ENCODE peak calls at places on chromosomes 1 and 21, in seven cellular contexts. One of them, this sample, is unnamed.

GRCh38 chr1:191963781-191964455 is 194.3 kb upstream of the RGS18 start:
- DNase-seq in endodermal cell: no peak
- DNase-seq in ELR: peak; percentile 49
- DNase-seq in BJ: no peak
- DNase-seq in naive thymus-derived CD4-positive, alpha-beta T cell: no peak
- DNase-seq in activated naive CD4-positive, alpha-beta T cell treated with anti-CD3 and anti-CD28 coated beads, Interleukin-2, amount 50 U/mL, for 72 hours: no peak
- DNase-seq in endothelial cell: no peak
- DNase-seq in this sample: no peak

GRCh38 chr1:18542351-18542750 is 61.6 kb downstream of the KLHDC7A start:
- DNase-seq in endodermal cell: peak; percentile 59
- DNase-seq in ELR: no peak
- DNase-seq in BJ: no peak
- DNase-seq in naive thymus-derived CD4-positive, alpha-beta T cell: no peak
- DNase-seq in activated naive CD4-positive, alpha-beta T cell treated with anti-CD3 and anti-CD28 coated beads, Interleukin-2, amount 50 U/mL, for 72 hours: no peak
- DNase-seq in endothelial cell: no peak
- DNase-seq in this sample: peak; percentile 18

GRCh38 chr21:44892536-44893277 is 19.2 kb upstream of the PTTG1IP start:
- DNase-seq in endodermal cell: peak; percentile 88
- DNase-seq in ELR: peak; percentile 58
- DNase-seq in BJ: no peak
- DNase-seq in naive thymus-derived CD4-positive, alpha-beta T cell: peak; percentile 73
- DNase-seq in activated naive CD4-positive, alpha-beta T cell treated with anti-CD3 and anti-CD28 coated beads, Interleukin-2, amount 50 U/mL, for 72 hours: peak; percentile 83
- DNase-seq in endothelial cell: peak; percentile 80
- DNase-seq in this sample: peak; percentile 68

GRCh38 chr1:84719477-84720274 is 29.4 kb upstream of the SSX2IP start:
- DNase-seq in endodermal cell: no peak
- DNase-seq in ELR: no peak
- DNase-seq in BJ: peak; percentile 88
- DNase-seq in naive thymus-derived CD4-positive, alpha-beta T cell: no peak
- DNase-seq in activated naive CD4-positive, alpha-beta T cell treated with anti-CD3 and anti-CD28 coated beads, Interleukin-2, amount 50 U/mL, for 72 hours: no peak
- DNase-seq in endothelial cell: no peak
- DNase-seq in this sample: no peak

GRCh38 chr1:221363074-221363473 is 378.8 kb downstream of the DUSP10 start:
- DNase-seq in endodermal cell: no peak
- DNase-seq in ELR: peak; percentile 23
- DNase-seq in BJ: no peak
- DNase-seq in naive thymus-derived CD4-positive, alpha-beta T cell: no peak
- DNase-seq in activated naive CD4-positive, alpha-beta T cell treated with anti-CD3 and anti-CD28 coated beads, Interleukin-2, amount 50 U/mL, for 72 hours: no peak
- DNase-seq in endothelial cell: no peak
- DNase-seq in this sample: no peak

GRCh38 chr1:199815947-199816346 is 211.6 kb upstream of the NR5A2 start:
- DNase-seq in endodermal cell: no peak
- DNase-seq in ELR: no peak
- DNase-seq in BJ: no peak
- DNase-seq in naive thymus-derived CD4-positive, alpha-beta T cell: no peak
- DNase-seq in activated naive CD4-positive, alpha-beta T cell treated with anti-CD3 and anti-CD28 coated beads, Interleukin-2, amount 50 U/mL, for 72 hours: no peak
- DNase-seq in endothelial cell: no peak
- DNase-seq in this sample: no peak

GRCh38 chr1:111507411-111508201 is 4.2 kb upstream of the ADORA3 start:
- DNase-seq in endodermal cell: peak; percentile 93
- DNase-seq in ELR: peak; percentile 86
- DNase-seq in BJ: no peak
- DNase-seq in naive thymus-derived CD4-positive, alpha-beta T cell: peak; percentile 36
- DNase-seq in activated naive CD4-positive, alpha-beta T cell treated with anti-CD3 and anti-CD28 coated beads, Interleukin-2, amount 50 U/mL, for 72 hours: peak; percentile 46
- DNase-seq in endothelial cell: peak; percentile 73
- DNase-seq in this sample: peak; percentile 85

GRCh38 chr1:113835686-113836290 is 23.5 kb upstream of the RSBN1 start:
- DNase-seq in endodermal cell: no peak
- DNase-seq in ELR: peak; percentile 79
- DNase-seq in BJ: no peak
- DNase-seq in naive thymus-derived CD4-positive, alpha-beta T cell: peak; percentile 49
- DNase-seq in activated naive CD4-positive, alpha-beta T cell treated with anti-CD3 and anti-CD28 coated beads, Interleukin-2, amount 50 U/mL, for 72 hours: no peak
- DNase-seq in endothelial cell: no peak
- DNase-seq in this sample: peak; percentile 73

GRCh38 chr1:157739229-157739901 is 37.6 kb downstream of the FCRL2 start:
- DNase-seq in endodermal cell: peak; percentile 65
- DNase-seq in ELR: peak; percentile 11
- DNase-seq in BJ: no peak
- DNase-seq in naive thymus-derived CD4-positive, alpha-beta T cell: no peak
- DNase-seq in activated naive CD4-positive, alpha-beta T cell treated with anti-CD3 and anti-CD28 coated beads, Interleukin-2, amount 50 U/mL, for 72 hours: no peak
- DNase-seq in endothelial cell: no peak
- DNase-seq in this sample: no peak

GRCh38 chr1:1054099-1054700 is 19.9 kb downstream of the RNF223 start:
- DNase-seq in endodermal cell: no peak
- DNase-seq in ELR: no peak
- DNase-seq in BJ: no peak
- DNase-seq in naive thymus-derived CD4-positive, alpha-beta T cell: no peak
- DNase-seq in activated naive CD4-positive, alpha-beta T cell treated with anti-CD3 and anti-CD28 coated beads, Interleukin-2, amount 50 U/mL, for 72 hours: no peak
- DNase-seq in endothelial cell: no peak
- DNase-seq in this sample: no peak

GRCh38 chr21:37370152-37371040 is 3.8 kb downstream of the DYRK1A start:
- DNase-seq in endodermal cell: no peak
- DNase-seq in ELR: peak; percentile 81
- DNase-seq in BJ: no peak
- DNase-seq in naive thymus-derived CD4-positive, alpha-beta T cell: no peak
- DNase-seq in activated naive CD4-positive, alpha-beta T cell treated with anti-CD3 and anti-CD28 coated beads, Interleukin-2, amount 50 U/mL, for 72 hours: no peak
- DNase-seq in endothelial cell: no peak
- DNase-seq in this sample: peak; percentile 14

GRCh38 chr1:226064168-226064815 is 1.8 kb downstream of the H3-3A start:
- DNase-seq in endodermal cell: peak; percentile 2
- DNase-seq in ELR: peak; percentile 52
- DNase-seq in BJ: no peak
- DNase-seq in naive thymus-derived CD4-positive, alpha-beta T cell: peak; percentile 48
- DNase-seq in activated naive CD4-positive, alpha-beta T cell treated with anti-CD3 and anti-CD28 coated beads, Interleukin-2, amount 50 U/mL, for 72 hours: no peak
- DNase-seq in endothelial cell: no peak
- DNase-seq in this sample: peak; percentile 45

GRCh38 chr1:33429846-33430750 is 797 bp downstream of the PHC2 start:
- DNase-seq in endodermal cell: no peak
- DNase-seq in ELR: peak; percentile 46
- DNase-seq in BJ: no peak
- DNase-seq in naive thymus-derived CD4-positive, alpha-beta T cell: peak; percentile 1
- DNase-seq in activated naive CD4-positive, alpha-beta T cell treated with anti-CD3 and anti-CD28 coated beads, Interleukin-2, amount 50 U/mL, for 72 hours: peak; percentile 19
- DNase-seq in endothelial cell: peak; percentile 44
- DNase-seq in this sample: peak; percentile 53

GRCh38 chr1:157948547-157949152 is 44.8 kb upstream of the KIRREL1 start:
- DNase-seq in endodermal cell: peak; percentile 87
- DNase-seq in ELR: peak; percentile 56
- DNase-seq in BJ: no peak
- DNase-seq in naive thymus-derived CD4-positive, alpha-beta T cell: no peak
- DNase-seq in activated naive CD4-positive, alpha-beta T cell treated with anti-CD3 and anti-CD28 coated beads, Interleukin-2, amount 50 U/mL, for 72 hours: no peak
- DNase-seq in endothelial cell: peak; percentile 38
- DNase-seq in this sample: peak; percentile 72

GRCh38 chr1:206541236-206541833 is 34.0 kb downstream of the RASSF5 start:
- DNase-seq in endodermal cell: no peak
- DNase-seq in ELR: no peak
- DNase-seq in BJ: no peak
- DNase-seq in naive thymus-derived CD4-positive, alpha-beta T cell: no peak
- DNase-seq in activated naive CD4-positive, alpha-beta T cell treated with anti-CD3 and anti-CD28 coated beads, Interleukin-2, amount 50 U/mL, for 72 hours: no peak
- DNase-seq in endothelial cell: no peak
- DNase-seq in this sample: no peak

GRCh38 chr1:220962031-220962751 is 82.9 kb downstream of the HLX start:
- DNase-seq in endodermal cell: no peak
- DNase-seq in ELR: peak; percentile 92
- DNase-seq in BJ: peak; percentile 94
- DNase-seq in naive thymus-derived CD4-positive, alpha-beta T cell: no peak
- DNase-seq in activated naive CD4-positive, alpha-beta T cell treated with anti-CD3 and anti-CD28 coated beads, Interleukin-2, amount 50 U/mL, for 72 hours: no peak
- DNase-seq in endothelial cell: no peak
- DNase-seq in this sample: no peak

GRCh38 chr1:201916649-201917249 is 28.1 kb downstream of the SHISA4 start:
- DNase-seq in endodermal cell: no peak
- DNase-seq in ELR: peak; percentile 97
- DNase-seq in BJ: no peak
- DNase-seq in naive thymus-derived CD4-positive, alpha-beta T cell: no peak
- DNase-seq in activated naive CD4-positive, alpha-beta T cell treated with anti-CD3 and anti-CD28 coated beads, Interleukin-2, amount 50 U/mL, for 72 hours: no peak
- DNase-seq in endothelial cell: no peak
- DNase-seq in this sample: peak; percentile 84

GRCh38 chr1:116777831-116778830 is 23.9 kb downstream of the CD2 start:
- DNase-seq in endodermal cell: no peak
- DNase-seq in ELR: peak; percentile 43
- DNase-seq in BJ: peak; percentile 47
- DNase-seq in naive thymus-derived CD4-positive, alpha-beta T cell: no peak
- DNase-seq in activated naive CD4-positive, alpha-beta T cell treated with anti-CD3 and anti-CD28 coated beads, Interleukin-2, amount 50 U/mL, for 72 hours: no peak
- DNase-seq in endothelial cell: no peak
- DNase-seq in this sample: no peak

GRCh38 chr1:54137532-54138061 is 15.2 kb downstream of the CDCP2 start:
- DNase-seq in endodermal cell: no peak
- DNase-seq in ELR: no peak
- DNase-seq in BJ: peak; percentile 4
- DNase-seq in naive thymus-derived CD4-positive, alpha-beta T cell: no peak
- DNase-seq in activated naive CD4-positive, alpha-beta T cell treated with anti-CD3 and anti-CD28 coated beads, Interleukin-2, amount 50 U/mL, for 72 hours: no peak
- DNase-seq in endothelial cell: no peak
- DNase-seq in this sample: no peak

GRCh38 chr21:42997053-42997452 is 22.7 kb downstream of the PKNOX1 start:
- DNase-seq in endodermal cell: no peak
- DNase-seq in ELR: peak; percentile 95
- DNase-seq in BJ: peak; percentile 93
- DNase-seq in naive thymus-derived CD4-positive, alpha-beta T cell: no peak
- DNase-seq in activated naive CD4-positive, alpha-beta T cell treated with anti-CD3 and anti-CD28 coated beads, Interleukin-2, amount 50 U/mL, for 72 hours: no peak
- DNase-seq in endothelial cell: no peak
- DNase-seq in this sample: no peak

GRCh38 chr21:40383951-40384350 is 463.0 kb downstream of the DSCAM start:
- DNase-seq in endodermal cell: no peak
- DNase-seq in ELR: no peak
- DNase-seq in BJ: no peak
- DNase-seq in naive thymus-derived CD4-positive, alpha-beta T cell: no peak
- DNase-seq in activated naive CD4-positive, alpha-beta T cell treated with anti-CD3 and anti-CD28 coated beads, Interleukin-2, amount 50 U/mL, for 72 hours: no peak
- DNase-seq in endothelial cell: no peak
- DNase-seq in this sample: no peak

GRCh38 chr21:37244506-37245083 is 22.5 kb downstream of the VPS26C start:
- DNase-seq in endodermal cell: peak; percentile 64
- DNase-seq in ELR: no peak
- DNase-seq in BJ: no peak
- DNase-seq in naive thymus-derived CD4-positive, alpha-beta T cell: no peak
- DNase-seq in activated naive CD4-positive, alpha-beta T cell treated with anti-CD3 and anti-CD28 coated beads, Interleukin-2, amount 50 U/mL, for 72 hours: no peak
- DNase-seq in endothelial cell: no peak
- DNase-seq in this sample: no peak

GRCh38 chr1:247367786-247368342 is 36.2 kb upstream of the ZNF496 start:
- DNase-seq in endodermal cell: no peak
- DNase-seq in ELR: peak; percentile 78
- DNase-seq in BJ: no peak
- DNase-seq in naive thymus-derived CD4-positive, alpha-beta T cell: no peak
- DNase-seq in activated naive CD4-positive, alpha-beta T cell treated with anti-CD3 and anti-CD28 coated beads, Interleukin-2, amount 50 U/mL, for 72 hours: no peak
- DNase-seq in endothelial cell: no peak
- DNase-seq in this sample: no peak

This sample was measured in NCI-H82.